ENCODE peak calls at places on chromosomes 3 and 15, in eight cellular contexts. P, W, R, L, B, M, D and J are unnamed samples.

GRCh38 chr3:27720029-27720518 is 2.0 kb downstream of the EOMES start:
- ATAC-seq in P (no peak), W (no peak), R (no peak), L (no peak), B (no peak), M (no peak), D (no peak), J (no peak)

GRCh38 chr3:14439501-14440167 is 37.2 kb downstream of the SLC6A6 start:
- ATAC-seq in P (no peak), W (peak; percentile 50), R (no peak), L (peak; percentile 78), B (peak; percentile 71), M (no peak), D (no peak), J (no peak)

GRCh38 chr15:48397841-48398240 is 66.6 kb downstream of the DUT start:
- ATAC-seq in P (no peak), W (no peak), R (no peak), L (no peak), B (peak; percentile 51), M (no peak), D (no peak), J (no peak)

GRCh38 chr3:47641739-47642138 is 63.1 kb upstream of the CSPG5 start:
- ATAC-seq in P (no peak), W (no peak), R (no peak), L (no peak), B (no peak), M (no peak), D (no peak), J (no peak)

GRCh38 chr3:31968927-31969418 is 12.1 kb downstream of the OSBPL10 start:
- ATAC-seq in P (no peak), W (no peak), R (no peak), L (peak; percentile 50), B (no peak), M (no peak), D (no peak), J (no peak)

GRCh38 chr3:172094621-172095557 is 55.5 kb downstream of the FNDC3B start:
- ATAC-seq in P (no peak), W (no peak), R (peak; percentile 66), L (peak; percentile 4), B (no peak), M (no peak), D (peak; percentile 76), J (peak; percentile 75)

GRCh38 chr15:57031605-57032004 is 113.2 kb downstream of the TCF12 start:
- ATAC-seq in P (no peak), W (no peak), R (no peak), L (no peak), B (peak; percentile 59), M (no peak), D (no peak), J (no peak)

GRCh38 chr15:53910236-53910849 is 67.9 kb upstream of the UNC13C start:
- ATAC-seq in P (no peak), W (no peak), R (no peak), L (peak; percentile 74), B (peak; percentile 67), M (no peak), D (no peak), J (no peak)

GRCh38 chr3:143105170-143105569 is 14.4 kb upstream of the CHST2 start:
- ATAC-seq in P (no peak), W (no peak), R (no peak), L (no peak), B (no peak), M (no peak), D (no peak), J (no peak)

GRCh38 chr15:50123861-50124556 is 5.0 kb upstream of the ATP8B4 start:
- ATAC-seq in P (no peak), W (no peak), R (peak; percentile 34), L (no peak), B (no peak), M (no peak), D (peak; percentile 58), J (peak; percentile 68)

GRCh38 chr3:142276780-142277179 is 51.4 kb upstream of the GK5 start:
- ATAC-seq in P (no peak), W (no peak), R (no peak), L (no peak), B (peak; percentile 68), M (no peak), D (no peak), J (no peak)

GRCh38 chr15:71588746-71589145 is 221.6 kb upstream of the NR2E3 start:
- ATAC-seq in P (no peak), W (no peak), R (no peak), L (no peak), B (no peak), M (no peak), D (no peak), J (no peak)

GRCh38 chr3:7875858-7876442 is 625.7 kb upstream of the LMCD1 start:
- ATAC-seq in P (no peak), W (no peak), R (no peak), L (no peak), B (no peak), M (no peak), D (no peak), J (no peak)

GRCh38 chr3:122030381-122031122 is 8.5 kb upstream of the ILDR1 start:
- ATAC-seq in P (no peak), W (peak; percentile 59), R (peak; percentile 88), L (peak; percentile 29), B (no peak), M (no peak), D (peak; percentile 68), J (peak; percentile 89)

GRCh38 chr3:127755305-127755681 is 67.0 kb downstream of the MGLL start:
- ATAC-seq in P (no peak), W (peak; percentile 8), R (no peak), L (no peak), B (peak; percentile 8), M (no peak), D (no peak), J (no peak)